ENCODE peak calls at places on chromosomes 11 and 22, in six cellular contexts. C is lower leg skin; D is NCI-H2029 treated with DMSO at 0.1 percent for 48 hours; O is uterus; Y is NCI-H345; N is stimulated activated CD4-positive, alpha-beta T cell treated with anti-CD3 and anti-CD28 coated beads, Interleukin-15, amount 100 ng/mL, for 1 hour. M is an unnamed sample.

GRCh38 chr11:107819361-107820014 is 39.1 kb downstream of the SLC35F2 start:
- DNase-seq in N (no peak), Y (no peak), D (no peak), O (no peak), C (no peak), M (no peak)

GRCh38 chr11:95419915-95420314 is 188.9 kb upstream of the SESN3 start:
- DNase-seq in C (no peak), N (no peak), O (no peak), Y (no peak), D (no peak), M (no peak)

GRCh38 chr22:17891427-17892167 is 117.3 kb upstream of the BID start:
- DNase-seq in N (no peak), D (peak), Y (peak), C (no peak), O (no peak), M (no peak)

GRCh38 chr11:105124756-105125155 is 14.8 kb downstream of the CARD18 start:
- DNase-seq in D (no peak), C (no peak), Y (no peak), O (no peak), N (no peak), M (no peak)

GRCh38 chr11:77119531-77119936 is 8.5 kb upstream of the MYO7A start:
- DNase-seq in N (no peak), C (no peak), D (no peak), O (no peak), Y (no peak), M (no peak)

GRCh38 chr22:48358886-48359612 is 1468.6 kb downstream of the BRD1 start:
- DNase-seq in Y (no peak), D (no peak), C (no peak), N (no peak), O (no peak), M (no peak)

GRCh38 chr11:16891964-16892363 is 122.2 kb downstream of the PLEKHA7 start:
- DNase-seq in Y (no peak), D (no peak), O (no peak), N (no peak), C (no peak), M (no peak)

GRCh38 chr11:126210871-126211235 is 597 bp downstream of the RPUSD4 start:
- DNase-seq in Y (no peak), C (no peak), O (no peak), N (no peak), D (no peak), M (no peak)

GRCh38 chr11:64501500-64502427 is 89.3 kb upstream of the SLC22A12 start:
- DNase-seq in O (no peak), Y (no peak), D (no peak), N (no peak), C (no peak), M (no peak)

GRCh38 chr11:73399159-73400090 is 23.2 kb downstream of the RELT start:
- DNase-seq in D (no peak), O (no peak), C (no peak), N (no peak), Y (no peak), M (no peak)

GRCh38 chr11:112161012-112161411 is 2.9 kb downstream of the IL18 start:
- DNase-seq in Y (no peak), O (no peak), N (no peak), C (no peak), D (no peak), M (no peak)

GRCh38 chr11:32266611-32267010 is 168.7 kb downstream of the WT1 start:
- DNase-seq in C (no peak), Y (no peak), D (no peak), O (no peak), N (no peak), M (no peak)

GRCh38 chr11:130431337-130431773 is 2.9 kb upstream of the ADAMTS8 start:
- DNase-seq in Y (peak), C (peak), O (peak), D (peak), N (peak), M (peak)

GRCh38 chr11:73284106-73284505 is 12.0 kb downstream of the P2RY6 start:
- DNase-seq in D (no peak), N (no peak), O (no peak), Y (no peak), C (no peak), M (no peak)

GRCh38 chr11:123303924-123304323 is 108.9 kb upstream of the CLMP start:
- DNase-seq in C (no peak), D (no peak), N (no peak), Y (no peak), O (no peak), M (no peak)

GRCh38 chr11:57456960-57457642 is 3.2 kb upstream of the RTN4RL2 start:
- DNase-seq in O (peak), D (peak), Y (peak), N (peak), C (peak), M (no peak)

GRCh38 chr11:46686886-46687810 is 13.3 kb downstream of the ARHGAP1 start:
- DNase-seq in O (peak), Y (no peak), N (no peak), C (no peak), D (peak), M (no peak)

GRCh38 chr11:34427171-34427805 is 11.4 kb upstream of the CAT start:
- DNase-seq in Y (no peak), C (no peak), D (no peak), O (peak), N (no peak), M (no peak)

GRCh38 chr11:131982154-131982553 is 611.7 kb downstream of the NTM start:
- DNase-seq in C (no peak), O (no peak), D (no peak), N (no peak), Y (no peak), M (no peak)

GRCh38 chr11:70220920-70221319 is 17.8 kb downstream of the FADD start:
- DNase-seq in C (no peak), O (no peak), D (no peak), N (no peak), Y (no peak), M (no peak)

GRCh38 chr11:62061356-62062222 is 62.2 kb upstream of the INCENP start:
- DNase-seq in Y (no peak), D (peak), O (no peak), N (no peak), C (no peak), M (no peak)

GRCh38 chr11:14258177-14258935 is 100.6 kb downstream of the RRAS2 start:
- DNase-seq in O (no peak), D (no peak), C (no peak), Y (no peak), N (no peak), M (no peak)

GRCh38 chr11:32388871-32389770 is 46.2 kb downstream of the WT1 start:
- DNase-seq in C (no peak), N (no peak), O (no peak), Y (no peak), D (no peak), M (no peak)

GRCh38 chr11:59953463-59954218 is 10.2 kb upstream of the OOSP4A start:
- DNase-seq in O (no peak), Y (no peak), D (no peak), C (no peak), N (no peak), M (no peak)

GRCh38 chr11:629237-629583 is 2.2 kb upstream of the SCT start:
- DNase-seq in O (no peak), D (no peak), N (no peak), Y (no peak), C (no peak), M (no peak)

GRCh38 chr22:44389926-44390925 is 77.5 kb upstream of the SHISAL1 start:
- DNase-seq in Y (no peak), D (no peak), O (no peak), N (no peak), C (no peak), M (no peak)

GRCh38 chr11:14519692-14520085 is 497 bp downstream of the PSMA1 start:
- DNase-seq in C (no peak), O (no peak), Y (no peak), D (peak), N (no peak), M (no peak)

GRCh38 chr11:2791521-2792375 is 92.0 kb upstream of the KCNQ1OT1 start:
- DNase-seq in D (no peak), Y (peak), C (no peak), N (peak), O (peak), M (no peak)

GRCh38 chr11:113043704-113044103 is 82.5 kb downstream of the NCAM1 start:
- DNase-seq in N (no peak), C (no peak), Y (no peak), O (no peak), D (no peak), M (no peak)

GRCh38 chr11:97772696-97773095 is 1248.1 kb upstream of the CNTN5 start:
- DNase-seq in D (no peak), O (no peak), C (no peak), Y (no peak), N (no peak), M (no peak)

M was measured in LNCaP clone FGC.